ENCODE peak calls at places on chromosomes 3 and 15, in nine cellular contexts. I is cardiac muscle cell, Z is RWPE1, Q is uterus, A is HCT116, G is heart left ventricle, D is bronchial epithelial cell, S is WTC11, E is psoas muscle. M is an unnamed sample.

GRCh38 chr15:90840157-90840855 is 28.1 kb upstream of the FURIN start:
- DNase-seq in Z (no peak), A (no peak), D (no peak), I (no peak), S (no peak), E (no peak), Q (no peak), G (no peak), M (no peak)

GRCh38 chr3:61451841-61452240 is 109.5 kb upstream of the PTPRG start:
- DNase-seq in Q (no peak), I (no peak), A (no peak), Z (no peak), E (no peak), S (no peak), G (no peak), D (peak), M (no peak)

GRCh38 chr15:89419370-89419984 is 76.9 kb downstream of the RHCG start:
- DNase-seq in S (peak), D (no peak), Z (peak), I (peak), E (peak), G (peak), A (no peak), Q (no peak), M (no peak)

GRCh38 chr15:41971089-41971892 is 1.1 kb downstream of the EHD4 start:
- DNase-seq in G (peak), A (peak), S (peak), E (peak), I (peak), Q (peak), Z (peak), D (peak), M (no peak)

GRCh38 chr3:112775011-112775742 is 71.5 kb downstream of the CD200R1L start:
- DNase-seq in Q (peak), E (no peak), G (peak), A (no peak), Z (no peak), D (no peak), S (no peak), I (no peak), M (no peak)

GRCh38 chr3:180018588-180018987 is 18.1 kb downstream of the PEX5L start:
- DNase-seq in Q (no peak), A (no peak), I (peak), S (no peak), G (no peak), D (no peak), E (no peak), Z (no peak), M (no peak)

GRCh38 chr15:41979493-41980266 is 7.3 kb upstream of the EHD4 start:
- DNase-seq in Z (no peak), E (peak), I (no peak), S (no peak), D (peak), A (no peak), G (no peak), Q (no peak), M (no peak)

GRCh38 chr3:25297667-25298585 is 130.1 kb upstream of the RARB start:
- DNase-seq in Q (no peak), I (no peak), G (no peak), D (peak), A (no peak), E (no peak), S (no peak), Z (no peak), M (no peak)

GRCh38 chr3:141000027-141000663 is 51.0 kb upstream of the SPSB4 start:
- DNase-seq in A (peak), Q (peak), I (peak), G (peak), D (peak), Z (peak), S (peak), E (peak), M (peak)

GRCh38 chr3:117234321-117234720 is 524.7 kb downstream of the TUSC7 start:
- DNase-seq in S (no peak), D (no peak), Z (no peak), A (no peak), Q (no peak), G (no peak), I (no peak), E (no peak), M (no peak)

GRCh38 chr3:119579366-119580147 is at the start of gene ADPRH:
- DNase-seq in D (peak), Z (peak), S (peak), I (peak), A (peak), Q (peak), G (peak), E (peak), M (peak)

GRCh38 chr3:73622135-73622534 is 2.6 kb downstream of the PDZRN3 start:
- DNase-seq in D (no peak), I (peak), E (peak), Z (no peak), A (no peak), G (peak), Q (peak), S (peak), M (peak)

GRCh38 chr3:24160424-24160823 is 215.3 kb downstream of the NR1D2 start:
- DNase-seq in E (no peak), A (no peak), Z (no peak), Q (no peak), G (no peak), D (no peak), S (peak), I (peak), M (no peak)

GRCh38 chr3:157532529-157533297 is 29.5 kb upstream of the VEPH1 start:
- DNase-seq in S (no peak), D (peak), G (no peak), E (no peak), I (peak), Q (no peak), A (peak), Z (peak), M (no peak)

GRCh38 chr15:42456539-42456938 is 34.4 kb downstream of the ZNF106 start:
- DNase-seq in Z (no peak), S (no peak), Q (no peak), A (no peak), G (no peak), I (no peak), D (no peak), E (no peak), M (no peak)

GRCh38 chr15:83248151-83248851 is 36.2 kb downstream of the BNC1 start:
- DNase-seq in Z (peak), G (no peak), D (peak), S (peak), E (no peak), I (peak), A (peak), Q (no peak), M (no peak)

GRCh38 chr3:141710888-141711616 is 27.0 kb upstream of the RNF7 start:
- DNase-seq in D (peak), S (no peak), G (no peak), A (no peak), Z (peak), Q (peak), I (no peak), E (no peak), M (no peak)

GRCh38 chr3:193396451-193397244 is 18.1 kb upstream of the ATP13A5 start:
- DNase-seq in D (peak), G (no peak), Z (no peak), I (peak), A (no peak), E (no peak), Q (no peak), S (no peak), M (no peak)

GRCh38 chr15:33226559-33227181 is 32.2 kb upstream of the FMN1 start:
- DNase-seq in G (peak), S (peak), I (peak), Z (peak), E (no peak), D (peak), Q (peak), A (peak), M (no peak)

GRCh38 chr3:73727854-73728253 is 103.1 kb upstream of the PDZRN3 start:
- DNase-seq in G (no peak), I (no peak), Z (no peak), A (no peak), E (no peak), S (no peak), D (no peak), Q (no peak), M (no peak)

GRCh38 chr15:77029166-77030041 is 34.5 kb downstream of the PSTPIP1 start:
- DNase-seq in A (no peak), I (no peak), D (no peak), S (peak), G (peak), Q (peak), Z (no peak), E (peak), M (no peak)

GRCh38 chr15:89226359-89227221 is 5.2 kb upstream of the RLBP1 start:
- DNase-seq in A (no peak), D (no peak), Q (no peak), Z (no peak), E (no peak), S (no peak), G (no peak), I (no peak), M (no peak)

GRCh38 chr3:152197937-152198336 is 70.8 kb upstream of the MBNL1 start:
- DNase-seq in Q (no peak), S (no peak), Z (no peak), G (no peak), D (no peak), E (no peak), I (no peak), A (no peak), M (no peak)

GRCh38 chr3:53996153-53996861 is 104.6 kb upstream of the SELENOK start:
- DNase-seq in E (no peak), I (no peak), Q (no peak), D (peak), Z (peak), S (no peak), A (no peak), G (no peak), M (no peak)

GRCh38 chr3:197478746-197479668 is 76.8 kb downstream of the BDH1 start:
- DNase-seq in S (no peak), A (no peak), G (no peak), Z (peak), I (no peak), E (no peak), Q (no peak), D (peak), M (no peak)

GRCh38 chr3:126960604-126960995 is 22.3 kb upstream of the PLXNA1 start:
- DNase-seq in G (peak), Z (no peak), E (peak), D (peak), A (no peak), Q (no peak), I (no peak), S (no peak), M (no peak)

GRCh38 chr3:10992017-10992945 is at the start of gene SLC6A1:
- DNase-seq in Q (peak), G (no peak), A (no peak), E (peak), S (peak), Z (no peak), I (peak), D (no peak), M (peak)

GRCh38 chr3:144772372-144772771 is 800.7 kb downstream of the DIPK2A start:
- DNase-seq in S (no peak), E (no peak), I (no peak), G (no peak), Q (no peak), A (no peak), D (peak), Z (no peak), M (no peak)

GRCh38 chr3:60017631-60018030 is 967.8 kb upstream of the CFAP20DC start:
- DNase-seq in S (no peak), I (no peak), G (no peak), A (no peak), Z (no peak), E (no peak), D (peak), Q (no peak), M (no peak)

GRCh38 chr15:100170673-100171210 is 171.0 kb downstream of the ADAMTS17 start:
- DNase-seq in S (no peak), Z (no peak), A (no peak), I (no peak), E (no peak), D (no peak), Q (no peak), G (no peak), M (no peak)

GRCh38 chr3:189588061-189588817 is 43.0 kb upstream of the TP63 start:
- DNase-seq in A (no peak), D (peak), G (no peak), I (no peak), Z (peak), S (no peak), E (no peak), Q (no peak), M (no peak)

GRCh38 chr3:16377847-16378302 is 112.9 kb downstream of the OXNAD1 start:
- DNase-seq in Q (no peak), I (no peak), A (no peak), G (no peak), S (no peak), E (no peak), D (no peak), Z (no peak), M (no peak)
- TF ChIP-seq CTCF in Q (no peak), I (no peak), A (no peak), G (no peak), S (no peak), E (peak), D (no peak), Z (no peak), M (no peak)

DNA sequence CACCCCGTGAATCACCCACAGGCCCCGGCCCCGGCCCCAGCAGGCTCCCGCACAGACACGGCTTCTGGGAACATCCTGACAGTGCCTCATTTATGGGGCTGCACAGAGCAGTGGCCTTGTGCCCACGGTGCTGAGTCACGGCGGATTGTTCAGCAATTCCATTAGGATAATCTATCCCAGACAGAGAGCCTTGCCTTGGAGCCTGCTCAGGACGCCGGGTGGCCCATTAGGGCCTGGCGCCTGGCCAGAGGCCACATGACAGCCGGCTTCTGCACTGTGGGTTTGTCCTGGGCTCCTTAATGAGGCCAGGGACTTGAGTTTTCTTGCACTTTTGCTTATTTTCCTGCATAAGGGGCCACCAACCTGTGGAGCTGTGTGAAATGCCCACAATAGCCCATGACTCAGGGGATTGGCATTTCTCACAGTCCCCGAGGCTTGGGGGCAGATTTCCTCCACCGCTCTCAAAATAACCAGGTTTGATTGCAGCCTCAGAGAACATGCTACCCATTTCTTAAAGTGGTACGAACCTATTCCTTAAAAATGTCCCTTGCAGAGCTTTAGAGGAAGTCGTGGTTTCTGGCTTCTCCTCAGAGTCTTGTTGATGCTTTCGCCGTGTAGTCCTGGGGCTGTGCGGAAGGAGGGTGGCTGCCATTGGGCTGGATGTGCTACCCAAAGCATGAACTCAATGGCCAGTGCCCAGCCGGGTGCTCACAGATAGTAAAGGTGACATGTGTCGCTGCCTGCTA is 19.0 kb downstream of the SYNM start:
- DNase-seq in I (peak), G (peak), D (peak), Z (peak), E (peak), S (no peak), Q (peak), A (peak), M (peak)
- TF ChIP-seq CTCF in I (no peak), G (no peak), D (no peak), Z (no peak), E (no peak), S (no peak), Q (no peak), A (no peak), M (no peak)

GRCh38 chr3:128502712-128503111 is 9.7 kb upstream of the GATA2 start:
- DNase-seq in Q (no peak), E (no peak), Z (no peak), G (no peak), S (no peak), I (no peak), D (no peak), A (no peak), M (no peak)

GRCh38 chr3:128503164-128503651 is 10.2 kb upstream of the GATA2 start:
- DNase-seq in I (peak), Q (no peak), G (no peak), E (no peak), Z (no peak), D (no peak), S (no peak), A (no peak), M (peak)

GRCh38 chr3:128500556-128500955 is 7.6 kb upstream of the GATA2 start:
- DNase-seq in I (no peak), Z (no peak), D (no peak), S (no peak), E (no peak), Q (no peak), G (no peak), A (no peak), M (no peak)

GRCh38 chr3:128499724-128500275 is 6.8 kb upstream of the GATA2 start:
- DNase-seq in Q (peak), I (no peak), A (no peak), E (no peak), S (no peak), Z (peak), G (no peak), D (no peak), M (no peak)

GRCh38 chr3:128501431-128501830 is 8.4 kb upstream of the GATA2 start:
- DNase-seq in Z (no peak), Q (no peak), S (no peak), D (no peak), I (no peak), A (no peak), E (no peak), G (no peak), M (no peak)
- TF ChIP-seq CTCF in Z (no peak), Q (no peak), S (no peak), D (no peak), I (no peak), A (no peak), E (no peak), G (no peak), M (no peak)

GRCh38 chr3:62665627-62666433 is 209.4 kb downstream of the CADPS start:
- DNase-seq in A (peak), Z (peak), D (peak), G (peak), S (peak), E (peak), I (peak), Q (no peak), M (peak)
- TF ChIP-seq CTCF in A (peak), Z (peak), D (peak), G (peak), S (peak), E (peak), I (peak), Q (no peak), M (peak)

GRCh38 chr15:92847841-92848240 is 52.3 kb upstream of the CHD2 start:
- DNase-seq in I (no peak), Q (no peak), S (no peak), E (no peak), G (no peak), D (no peak), Z (no peak), A (no peak), M (no peak)
- TF ChIP-seq CTCF in I (no peak), Q (no peak), S (no peak), E (no peak), G (no peak), D (no peak), Z (no peak), A (no peak), M (no peak)

GRCh38 chr15:69946870-69947269 is 150.8 kb downstream of the TLE3 start:
- DNase-seq in S (no peak), A (no peak), E (no peak), Q (no peak), G (no peak), I (no peak), Z (no peak), D (no peak), M (no peak)
- TF ChIP-seq CTCF in S (no peak), A (peak), E (no peak), Q (no peak), G (no peak), I (no peak), Z (no peak), D (no peak), M (no peak)

GRCh38 chr3:123283074-123283473 is 81.3 kb downstream of the SEC22A start:
- DNase-seq in D (no peak), E (peak), A (no peak), I (no peak), G (no peak), Q (no peak), Z (no peak), S (no peak), M (no peak)

GRCh38 chr3:123281406-123281805 is 79.7 kb downstream of the SEC22A start:
- DNase-seq in E (no peak), I (no peak), Q (no peak), Z (no peak), G (no peak), D (no peak), S (no peak), A (no peak), M (no peak)

GRCh38 chr3:123283657-123284398 is 82.1 kb downstream of the SEC22A start:
- DNase-seq in A (no peak), I (no peak), G (no peak), S (no peak), Z (no peak), D (no peak), Q (no peak), E (peak), M (no peak)

GRCh38 chr3:123281929-123282328 is 80.2 kb downstream of the SEC22A start:
- DNase-seq in Z (no peak), I (no peak), A (no peak), D (no peak), S (no peak), Q (no peak), E (peak), G (no peak), M (no peak)

DNA sequence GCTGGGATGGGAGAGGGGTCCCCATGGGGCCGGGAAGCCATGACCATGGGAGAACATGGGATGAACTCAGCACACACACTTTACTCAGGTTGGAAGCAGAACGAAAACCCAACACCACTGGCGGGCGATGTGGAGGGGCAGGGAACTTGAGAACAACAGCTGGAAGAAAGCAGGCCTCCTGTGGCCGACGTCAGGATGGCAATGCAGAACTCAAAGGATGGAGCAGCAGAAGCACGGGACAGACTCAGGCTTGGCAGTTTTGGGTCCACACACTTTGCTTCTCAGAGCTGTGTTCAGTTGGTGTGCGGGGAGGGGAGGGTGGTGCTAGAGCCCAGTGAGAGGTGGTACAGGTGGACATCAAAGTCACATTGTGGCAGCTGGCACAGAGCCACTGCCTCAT is 80.7 kb downstream of the SEC22A start:
- DNase-seq in S (no peak), Z (no peak), E (peak), Q (no peak), D (no peak), A (no peak), I (no peak), G (no peak), M (no peak)
- TF ChIP-seq CTCF in S (no peak), Z (no peak), E (no peak), Q (no peak), D (no peak), A (no peak), I (no peak), G (no peak), M (no peak)

DNA sequence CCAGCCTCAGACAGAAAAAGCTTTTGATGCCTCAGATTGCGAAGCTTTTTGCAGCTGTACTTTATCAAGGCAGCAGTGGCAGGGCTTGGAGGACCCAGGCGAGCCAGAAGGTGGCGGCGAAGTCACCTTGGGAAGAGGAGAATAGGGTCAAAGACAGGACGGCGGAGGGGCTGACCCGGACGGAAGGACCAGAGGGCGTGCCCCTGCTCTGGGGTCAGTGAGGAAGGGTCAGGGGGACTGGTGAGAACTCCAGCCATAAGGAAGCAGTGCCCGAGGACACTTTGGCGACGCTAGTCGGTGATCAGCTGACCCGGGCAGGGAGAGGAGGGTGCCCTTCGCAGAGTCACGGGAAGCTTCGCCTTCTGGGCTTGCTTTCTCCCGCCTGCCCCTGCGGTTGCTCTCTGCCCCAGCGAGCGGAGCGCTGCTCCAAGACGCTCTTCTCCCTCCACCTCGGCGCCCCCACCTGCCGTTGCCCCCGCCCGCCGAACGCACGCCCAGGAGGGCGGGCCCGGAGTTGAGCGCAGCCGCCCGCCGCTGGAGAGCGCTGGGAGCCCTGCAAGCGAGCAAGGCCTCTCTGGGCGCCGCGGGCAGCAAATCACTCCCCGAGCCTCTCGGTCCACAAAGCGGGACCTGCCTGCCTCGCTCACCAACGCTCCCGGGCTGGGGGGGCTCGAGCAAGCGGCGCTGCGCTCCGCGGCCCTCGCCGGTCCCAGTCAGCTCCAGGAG is 1.4 kb downstream of the CADPS start:
- DNase-seq in E (peak), I (peak), D (no peak), S (peak), Q (no peak), G (peak), Z (no peak), A (no peak), M (peak)
- TF ChIP-seq CTCF in E (no peak), I (no peak), D (no peak), S (no peak), Q (no peak), G (no peak), Z (peak), A (peak), M (no peak)

GRCh38 chr3:42613462-42613861 is 13.0 kb downstream of the NKTR start:
- DNase-seq in D (peak), G (no peak), E (no peak), A (no peak), Z (no peak), I (no peak), S (no peak), Q (no peak), M (no peak)
- TF ChIP-seq CTCF in D (peak), G (peak), E (peak), A (peak), Z (peak), I (peak), S (peak), Q (no peak), M (peak)